ENCODE peak calls at places on chromosomes 7 and 10, in six cellular contexts. K, C, I, O, U and X are unnamed samples.

GRCh38 chr10:70440296-70441160 is 953 bp downstream of the NODAL start:
- DNase-seq in C (no peak), I (no peak), U (no peak), O (peak; percentile 61), K (no peak), X (no peak)

GRCh38 chr7:146028251-146028750 is 88.3 kb upstream of the CNTNAP2 start:
- DNase-seq in I (no peak), U (no peak), K (no peak), C (no peak), O (no peak), X (no peak)

GRCh38 chr10:132306951-132307751 is 599 bp downstream of the STK32C start:
- DNase-seq in O (peak; percentile 39), C (no peak), U (no peak), I (no peak), K (peak; percentile 29), X (no peak)

GRCh38 chr10:100858258-100858657 is 54.5 kb upstream of the SLF2 start:
- DNase-seq in C (no peak), K (no peak), I (no peak), U (no peak), O (no peak), X (no peak)

GRCh38 chr7:86123476-86123875 is 520.2 kb upstream of the GRM3 start:
- DNase-seq in U (no peak), K (no peak), O (no peak), C (no peak), I (no peak), X (no peak)

GRCh38 chr10:86291616-86292340 is 74.8 kb downstream of the GRID1 start:
- DNase-seq in O (peak; percentile 13), I (no peak), U (no peak), C (no peak), K (no peak), X (no peak)

GRCh38 chr10:51073461-51074237 is 638 bp upstream of the PRKG1 start:
- DNase-seq in K (peak; percentile 8), O (peak; percentile 42), C (peak; percentile 27), I (no peak), U (peak; percentile 45), X (peak; percentile 13)

GRCh38 chr7:47523401-47523800 is 58.5 kb downstream of the TNS3 start:
- DNase-seq in U (no peak), K (no peak), O (no peak), C (no peak), I (no peak), X (no peak)

GRCh38 chr7:151206914-151207313 is 3.4 kb downstream of the H2BK1 start:
- DNase-seq in O (no peak), U (no peak), C (no peak), I (no peak), K (no peak), X (no peak)

GRCh38 chr7:112422842-112423496 is 27.3 kb upstream of the IFRD1 start:
- DNase-seq in O (peak; percentile 16), C (peak; percentile 20), U (peak; percentile 55), I (no peak), K (peak; percentile 85), X (peak; percentile 52)

GRCh38 chr10:74514322-74514721 is 312.1 kb upstream of the KAT6B start:
- DNase-seq in C (no peak), U (no peak), I (no peak), K (no peak), O (no peak), X (no peak)

GRCh38 chr10:88392222-88392621 is 190.9 kb downstream of the RNLS start:
- DNase-seq in O (no peak), C (no peak), I (no peak), U (no peak), K (no peak), X (no peak)

GRCh38 chr10:777913-778479 is 88.5 kb upstream of the DIP2C start:
- DNase-seq in U (no peak), K (no peak), O (no peak), C (no peak), I (no peak), X (no peak)

GRCh38 chr10:123149568-123150228 is 1.8 kb downstream of the HMX2 start:
- DNase-seq in C (peak; percentile 22), U (no peak), O (peak; percentile 67), K (no peak), I (no peak), X (no peak)

GRCh38 chr10:12940791-12941190 is 60.7 kb downstream of the CCDC3 start:
- DNase-seq in I (no peak), C (no peak), U (no peak), O (no peak), K (no peak), X (no peak)

GRCh38 chr7:142880886-142881505 is 4.5 kb downstream of the TRPV6 start:
- DNase-seq in K (peak; percentile 21), U (peak; percentile 68), I (no peak), O (peak; percentile 48), C (no peak), X (no peak)

GRCh38 chr7:99296471-99296870 is 23.8 kb downstream of the MYH16 start:
- DNase-seq in U (no peak), O (no peak), I (no peak), C (no peak), K (no peak), X (no peak)

GRCh38 chr10:49379596-49380410 is 16.1 kb downstream of the DRGX start:
- DNase-seq in U (peak; percentile 62), I (no peak), O (no peak), K (peak; percentile 21), C (no peak), X (no peak)

GRCh38 chr10:80159166-80159888 is 26.8 kb downstream of the PLAC9 start:
- DNase-seq in K (no peak), I (no peak), U (no peak), O (no peak), C (no peak), X (no peak)

GRCh38 chr7:76505168-76506080 is 4.9 kb upstream of the UPK3B start:
- DNase-seq in O (no peak), C (no peak), I (no peak), U (peak; percentile 3), K (no peak), X (no peak)

GRCh38 chr10:118698421-118698820 is 56.3 kb downstream of the CACUL1 start:
- DNase-seq in I (peak; percentile 38), C (no peak), U (peak; percentile 18), O (no peak), K (peak; percentile 29), X (no peak)

GRCh38 chr10:117294039-117294438 is 53.1 kb downstream of the SLC18A2 start:
- DNase-seq in I (no peak), O (no peak), K (no peak), U (no peak), C (no peak), X (no peak)

GRCh38 chr7:40757097-40757496 is 622.3 kb downstream of the SUGCT start:
- DNase-seq in I (no peak), O (no peak), U (no peak), C (no peak), K (no peak), X (no peak)

GRCh38 chr10:117439243-117439912 is 64.1 kb upstream of the PDZD8 start:
- DNase-seq in U (no peak), O (no peak), C (peak; percentile 27), I (no peak), K (peak; percentile 84), X (no peak)

GRCh38 chr7:37007319-37007718 is 283.0 kb upstream of the AOAH start:
- DNase-seq in I (no peak), K (no peak), C (no peak), O (no peak), U (no peak), X (peak; percentile 42)

GRCh38 chr7:147540743-147541142 is 1049.8 kb upstream of the C7orf33 start:
- DNase-seq in I (no peak), K (no peak), C (no peak), U (no peak), O (no peak), X (no peak)

GRCh38 chr7:15305002-15305600 is 256.7 kb downstream of the AGMO start:
- DNase-seq in I (no peak), O (peak; percentile 62), C (no peak), K (peak; percentile 17), U (peak; percentile 34), X (peak; percentile 38)

GRCh38 chr10:116270691-116271592 is 2.1 kb downstream of the GFRA1 start:
- DNase-seq in I (no peak), C (peak; percentile 17), K (no peak), O (peak; percentile 60), U (no peak), X (no peak)

GRCh38 chr10:116669832-116670644 is 49.3 kb downstream of the PNLIPRP2 start:
- DNase-seq in O (peak; percentile 68), U (peak; percentile 79), C (peak; percentile 63), I (no peak), K (peak; percentile 23), X (no peak)